ENCODE peak calls at places on chromosomes 3 and 15, in eight cellular contexts. One of them, this sample, is unnamed.

GRCh38 chr15:72936691-72937679 is 115.3 kb upstream of the NEO1 start:
- DNase-seq in thoracic aorta: no peak
- DNase-seq in IMR-90: no peak
- DNase-seq in naive thymus-derived CD8-positive, alpha-beta T cell: no peak
- DNase-seq in natural killer cell: no peak
- DNase-seq in non-pigmented ciliary epithelial cell: no peak
- DNase-seq in Ammon's horn: no peak
- DNase-seq in lower lobe of right lung: no peak
- DNase-seq in this sample: no peak

GRCh38 chr3:66253790-66254620 is 33.2 kb downstream of the SLC25A26 start:
- DNase-seq in naive thymus-derived CD8-positive, alpha-beta T cell: no peak
- DNase-seq in non-pigmented ciliary epithelial cell: peak; percentile 26
- DNase-seq in Ammon's horn: peak; percentile 35
- DNase-seq in lower lobe of right lung: no peak
- DNase-seq in thoracic aorta: no peak
- DNase-seq in natural killer cell: no peak
- DNase-seq in IMR-90: peak; percentile 67
- DNase-seq in this sample: no peak

GRCh38 chr15:48191574-48192225 is at the start of gene CTXN2:
- DNase-seq in Ammon's horn: peak; percentile 52
- DNase-seq in non-pigmented ciliary epithelial cell: no peak
- DNase-seq in natural killer cell: no peak
- DNase-seq in IMR-90: no peak
- DNase-seq in naive thymus-derived CD8-positive, alpha-beta T cell: no peak
- DNase-seq in lower lobe of right lung: no peak
- DNase-seq in thoracic aorta: no peak
- DNase-seq in this sample: no peak

GRCh38 chr15:99734575-99734974 is 1.3 kb upstream of the LYSMD4 start:
- DNase-seq in naive thymus-derived CD8-positive, alpha-beta T cell: no peak
- DNase-seq in lower lobe of right lung: no peak
- DNase-seq in natural killer cell: no peak
- DNase-seq in IMR-90: no peak
- DNase-seq in Ammon's horn: no peak
- DNase-seq in non-pigmented ciliary epithelial cell: no peak
- DNase-seq in thoracic aorta: no peak
- DNase-seq in this sample: no peak

GRCh38 chr3:52444860-52445793 is at the start of gene SEMA3G:
- DNase-seq in Ammon's horn: no peak
- DNase-seq in naive thymus-derived CD8-positive, alpha-beta T cell: peak; percentile 55
- DNase-seq in lower lobe of right lung: peak; percentile 91
- DNase-seq in natural killer cell: peak; percentile 61
- DNase-seq in IMR-90: peak; percentile 34
- DNase-seq in thoracic aorta: peak; percentile 44
- DNase-seq in non-pigmented ciliary epithelial cell: no peak
- DNase-seq in this sample: peak; percentile 81

GRCh38 chr3:170221924-170222646 is at the start of gene PRKCI:
- DNase-seq in lower lobe of right lung: peak; percentile 98
- DNase-seq in IMR-90: peak; percentile 96
- DNase-seq in natural killer cell: peak; percentile 65
- DNase-seq in non-pigmented ciliary epithelial cell: peak; percentile 87
- DNase-seq in Ammon's horn: peak; percentile 97
- DNase-seq in naive thymus-derived CD8-positive, alpha-beta T cell: peak; percentile 77
- DNase-seq in thoracic aorta: peak; percentile 88
- DNase-seq in this sample: peak; percentile 78

GRCh38 chr15:26628879-26629529 is 143.9 kb downstream of the GABRB3 start:
- DNase-seq in thoracic aorta: no peak
- DNase-seq in naive thymus-derived CD8-positive, alpha-beta T cell: no peak
- DNase-seq in natural killer cell: no peak
- DNase-seq in non-pigmented ciliary epithelial cell: no peak
- DNase-seq in lower lobe of right lung: peak; percentile 85
- DNase-seq in IMR-90: peak; percentile 2
- DNase-seq in Ammon's horn: peak; percentile 38
- DNase-seq in this sample: no peak

GRCh38 chr3:141308588-141309218 is 59.6 kb upstream of the ZBTB38 start:
- DNase-seq in natural killer cell: no peak
- DNase-seq in lower lobe of right lung: peak; percentile 69
- DNase-seq in thoracic aorta: peak; percentile 34
- DNase-seq in non-pigmented ciliary epithelial cell: no peak
- DNase-seq in Ammon's horn: peak; percentile 47
- DNase-seq in naive thymus-derived CD8-positive, alpha-beta T cell: no peak
- DNase-seq in IMR-90: peak; percentile 34
- DNase-seq in this sample: no peak

GRCh38 chr3:8518138-8518537 is 16.5 kb downstream of the LMCD1 start:
- DNase-seq in Ammon's horn: no peak
- DNase-seq in naive thymus-derived CD8-positive, alpha-beta T cell: no peak
- DNase-seq in non-pigmented ciliary epithelial cell: no peak
- DNase-seq in IMR-90: peak; percentile 82
- DNase-seq in natural killer cell: no peak
- DNase-seq in lower lobe of right lung: no peak
- DNase-seq in thoracic aorta: no peak
- DNase-seq in this sample: no peak

GRCh38 chr3:140794507-140794906 is 116.6 kb downstream of the TRIM42 start:
- DNase-seq in lower lobe of right lung: no peak
- DNase-seq in natural killer cell: no peak
- DNase-seq in thoracic aorta: no peak
- DNase-seq in IMR-90: no peak
- DNase-seq in naive thymus-derived CD8-positive, alpha-beta T cell: no peak
- DNase-seq in non-pigmented ciliary epithelial cell: no peak
- DNase-seq in Ammon's horn: no peak
- DNase-seq in this sample: no peak

GRCh38 chr3:118267588-118267987 is 767.1 kb downstream of the IGSF11 start:
- DNase-seq in naive thymus-derived CD8-positive, alpha-beta T cell: no peak
- DNase-seq in lower lobe of right lung: no peak
- DNase-seq in natural killer cell: no peak
- DNase-seq in IMR-90: no peak
- DNase-seq in Ammon's horn: no peak
- DNase-seq in non-pigmented ciliary epithelial cell: no peak
- DNase-seq in thoracic aorta: no peak
- DNase-seq in this sample: no peak

GRCh38 chr15:52527898-52528464 is 699 bp downstream of the MYO5A start:
- DNase-seq in Ammon's horn: peak; percentile 59
- DNase-seq in thoracic aorta: no peak
- DNase-seq in naive thymus-derived CD8-positive, alpha-beta T cell: peak; percentile 6
- DNase-seq in IMR-90: peak; percentile 33
- DNase-seq in natural killer cell: peak; percentile 25
- DNase-seq in non-pigmented ciliary epithelial cell: no peak
- DNase-seq in lower lobe of right lung: no peak
- DNase-seq in this sample: no peak

GRCh38 chr15:77550275-77551251 is 82.1 kb downstream of the LINGO1 start:
- DNase-seq in lower lobe of right lung: no peak
- DNase-seq in IMR-90: no peak
- DNase-seq in Ammon's horn: no peak
- DNase-seq in non-pigmented ciliary epithelial cell: no peak
- DNase-seq in thoracic aorta: no peak
- DNase-seq in naive thymus-derived CD8-positive, alpha-beta T cell: no peak
- DNase-seq in natural killer cell: no peak
- DNase-seq in this sample: no peak

GRCh38 chr3:98008751-98009373 is 26.3 kb downstream of the GABRR3 start:
- DNase-seq in lower lobe of right lung: no peak
- DNase-seq in non-pigmented ciliary epithelial cell: no peak
- DNase-seq in Ammon's horn: no peak
- DNase-seq in natural killer cell: no peak
- DNase-seq in naive thymus-derived CD8-positive, alpha-beta T cell: no peak
- DNase-seq in IMR-90: no peak
- DNase-seq in thoracic aorta: no peak
- DNase-seq in this sample: no peak

GRCh38 chr15:51908312-51908711 is 63.3 kb downstream of the LEO1 start:
- DNase-seq in IMR-90: peak; percentile 59
- DNase-seq in naive thymus-derived CD8-positive, alpha-beta T cell: no peak
- DNase-seq in lower lobe of right lung: no peak
- DNase-seq in non-pigmented ciliary epithelial cell: no peak
- DNase-seq in thoracic aorta: no peak
- DNase-seq in natural killer cell: no peak
- DNase-seq in Ammon's horn: no peak
- DNase-seq in this sample: no peak

GRCh38 chr3:134337511-134338200 is 36.6 kb downstream of the AMOTL2 start:
- DNase-seq in non-pigmented ciliary epithelial cell: no peak
- DNase-seq in thoracic aorta: no peak
- DNase-seq in natural killer cell: no peak
- DNase-seq in IMR-90: no peak
- DNase-seq in lower lobe of right lung: no peak
- DNase-seq in Ammon's horn: no peak
- DNase-seq in naive thymus-derived CD8-positive, alpha-beta T cell: no peak
- DNase-seq in this sample: no peak

GRCh38 chr3:87082806-87083440 is 92.0 kb upstream of the VGLL3 start:
- DNase-seq in lower lobe of right lung: no peak
- DNase-seq in thoracic aorta: no peak
- DNase-seq in IMR-90: peak; percentile 75
- DNase-seq in Ammon's horn: peak; percentile 79
- DNase-seq in non-pigmented ciliary epithelial cell: no peak
- DNase-seq in naive thymus-derived CD8-positive, alpha-beta T cell: no peak
- DNase-seq in natural killer cell: no peak
- DNase-seq in this sample: no peak

GRCh38 chr15:45642203-45642932 is 7.5 kb downstream of the SQOR start:
- DNase-seq in IMR-90: peak; percentile 89
- DNase-seq in naive thymus-derived CD8-positive, alpha-beta T cell: no peak
- DNase-seq in natural killer cell: no peak
- DNase-seq in Ammon's horn: no peak
- DNase-seq in lower lobe of right lung: no peak
- DNase-seq in thoracic aorta: no peak
- DNase-seq in non-pigmented ciliary epithelial cell: no peak
- DNase-seq in this sample: no peak

GRCh38 chr15:68924866-68925599 is 5.3 kb upstream of the SPESP1 start:
- DNase-seq in natural killer cell: peak; percentile 28
- DNase-seq in naive thymus-derived CD8-positive, alpha-beta T cell: peak; percentile 33
- DNase-seq in thoracic aorta: no peak
- DNase-seq in lower lobe of right lung: peak; percentile 67
- DNase-seq in IMR-90: peak; percentile 71
- DNase-seq in non-pigmented ciliary epithelial cell: peak; percentile 34
- DNase-seq in Ammon's horn: peak; percentile 87
- DNase-seq in this sample: peak; percentile 58

GRCh38 chr3:102092617-102093466 is 243.5 kb downstream of the NFKBIZ start:
- DNase-seq in non-pigmented ciliary epithelial cell: peak; percentile 80
- DNase-seq in naive thymus-derived CD8-positive, alpha-beta T cell: no peak
- DNase-seq in thoracic aorta: no peak
- DNase-seq in lower lobe of right lung: no peak
- DNase-seq in IMR-90: peak; percentile 67
- DNase-seq in natural killer cell: no peak
- DNase-seq in Ammon's horn: no peak
- DNase-seq in this sample: no peak

GRCh38 chr3:37054370-37054769 is 61.1 kb downstream of the MLH1 start:
- DNase-seq in lower lobe of right lung: no peak
- DNase-seq in non-pigmented ciliary epithelial cell: no peak
- DNase-seq in IMR-90: peak; percentile 46
- DNase-seq in natural killer cell: no peak
- DNase-seq in thoracic aorta: no peak
- DNase-seq in naive thymus-derived CD8-positive, alpha-beta T cell: no peak
- DNase-seq in Ammon's horn: no peak
- DNase-seq in this sample: peak; percentile 4

GRCh38 chr3:140050977-140051957 is 116.3 kb downstream of the CLSTN2 start:
- DNase-seq in IMR-90: no peak
- DNase-seq in naive thymus-derived CD8-positive, alpha-beta T cell: no peak
- DNase-seq in non-pigmented ciliary epithelial cell: no peak
- DNase-seq in natural killer cell: no peak
- DNase-seq in Ammon's horn: peak; percentile 82
- DNase-seq in lower lobe of right lung: no peak
- DNase-seq in thoracic aorta: no peak
- DNase-seq in this sample: no peak

GRCh38 chr3:189143321-189143720 is 28.4 kb upstream of the TPRG1 start:
- DNase-seq in Ammon's horn: no peak
- DNase-seq in non-pigmented ciliary epithelial cell: peak; percentile 10
- DNase-seq in thoracic aorta: no peak
- DNase-seq in IMR-90: peak; percentile 3
- DNase-seq in lower lobe of right lung: no peak
- DNase-seq in naive thymus-derived CD8-positive, alpha-beta T cell: no peak
- DNase-seq in natural killer cell: no peak
- DNase-seq in this sample: no peak

GRCh38 chr3:44277925-44278324 is 36.2 kb downstream of the TOPAZ1 start:
- DNase-seq in non-pigmented ciliary epithelial cell: no peak
- DNase-seq in lower lobe of right lung: no peak
- DNase-seq in Ammon's horn: no peak
- DNase-seq in thoracic aorta: no peak
- DNase-seq in IMR-90: no peak
- DNase-seq in naive thymus-derived CD8-positive, alpha-beta T cell: no peak
- DNase-seq in natural killer cell: no peak
- DNase-seq in this sample: no peak

GRCh38 chr3:9400626-9401025 is 3.2 kb downstream of the SETD5 start:
- DNase-seq in naive thymus-derived CD8-positive, alpha-beta T cell: no peak
- DNase-seq in thoracic aorta: no peak
- DNase-seq in non-pigmented ciliary epithelial cell: no peak
- DNase-seq in IMR-90: no peak
- DNase-seq in lower lobe of right lung: no peak
- DNase-seq in natural killer cell: no peak
- DNase-seq in Ammon's horn: no peak
- DNase-seq in this sample: no peak

GRCh38 chr15:62153228-62153627 is 11.9 kb downstream of the C2CD4B start:
- DNase-seq in Ammon's horn: no peak
- DNase-seq in lower lobe of right lung: no peak
- DNase-seq in naive thymus-derived CD8-positive, alpha-beta T cell: no peak
- DNase-seq in non-pigmented ciliary epithelial cell: no peak
- DNase-seq in IMR-90: no peak
- DNase-seq in natural killer cell: no peak
- DNase-seq in thoracic aorta: no peak
- DNase-seq in this sample: no peak

GRCh38 chr15:98439523-98439942 is 208.8 kb upstream of the IGF1R start:
- DNase-seq in thoracic aorta: no peak
- DNase-seq in lower lobe of right lung: no peak
- DNase-seq in natural killer cell: no peak
- DNase-seq in IMR-90: no peak
- DNase-seq in naive thymus-derived CD8-positive, alpha-beta T cell: no peak
- DNase-seq in non-pigmented ciliary epithelial cell: no peak
- DNase-seq in Ammon's horn: no peak
- DNase-seq in this sample: peak; percentile 2

GRCh38 chr3:153284282-153284938 is 122.4 kb downstream of the RAP2B start:
- DNase-seq in naive thymus-derived CD8-positive, alpha-beta T cell: no peak
- DNase-seq in thoracic aorta: peak; percentile 32
- DNase-seq in Ammon's horn: peak; percentile 85
- DNase-seq in lower lobe of right lung: peak; percentile 71
- DNase-seq in non-pigmented ciliary epithelial cell: peak; percentile 83
- DNase-seq in IMR-90: peak; percentile 96
- DNase-seq in natural killer cell: no peak
- DNase-seq in this sample: peak; percentile 30

GRCh38 chr3:13764161-13764560 is 115.7 kb downstream of the WNT7A start:
- DNase-seq in lower lobe of right lung: no peak
- DNase-seq in non-pigmented ciliary epithelial cell: no peak
- DNase-seq in naive thymus-derived CD8-positive, alpha-beta T cell: no peak
- DNase-seq in IMR-90: no peak
- DNase-seq in natural killer cell: no peak
- DNase-seq in thoracic aorta: no peak
- DNase-seq in Ammon's horn: no peak
- DNase-seq in this sample: no peak

GRCh38 chr15:62163847-62164499 is 1.1 kb downstream of the C2CD4B start:
- DNase-seq in non-pigmented ciliary epithelial cell: no peak
- DNase-seq in IMR-90: no peak
- DNase-seq in natural killer cell: no peak
- DNase-seq in thoracic aorta: no peak
- DNase-seq in naive thymus-derived CD8-positive, alpha-beta T cell: no peak
- DNase-seq in Ammon's horn: no peak
- DNase-seq in lower lobe of right lung: peak; percentile 40
- DNase-seq in this sample: no peak

GRCh38 chr3:76756578-76756977 is 283.3 kb upstream of the ROBO2 start:
- DNase-seq in non-pigmented ciliary epithelial cell: no peak
- DNase-seq in IMR-90: no peak
- DNase-seq in lower lobe of right lung: no peak
- DNase-seq in Ammon's horn: no peak
- DNase-seq in naive thymus-derived CD8-positive, alpha-beta T cell: no peak
- DNase-seq in natural killer cell: no peak
- DNase-seq in thoracic aorta: no peak
- DNase-seq in this sample: no peak

GRCh38 chr3:129052675-129053074 is 7.9 kb upstream of the GP9 start:
- DNase-seq in Ammon's horn: no peak
- DNase-seq in natural killer cell: no peak
- DNase-seq in naive thymus-derived CD8-positive, alpha-beta T cell: no peak
- DNase-seq in thoracic aorta: no peak
- DNase-seq in lower lobe of right lung: peak; percentile 59
- DNase-seq in non-pigmented ciliary epithelial cell: no peak
- DNase-seq in IMR-90: no peak
- DNase-seq in this sample: no peak

GRCh38 chr3:30347679-30348216 is 258.7 kb upstream of the TGFBR2 start:
- DNase-seq in IMR-90: peak; percentile 92
- DNase-seq in natural killer cell: no peak
- DNase-seq in lower lobe of right lung: no peak
- DNase-seq in non-pigmented ciliary epithelial cell: peak; percentile 83
- DNase-seq in thoracic aorta: no peak
- DNase-seq in naive thymus-derived CD8-positive, alpha-beta T cell: no peak
- DNase-seq in Ammon's horn: no peak
- DNase-seq in this sample: no peak

GRCh38 chr3:46838301-46838700 is 24.9 kb downstream of the MYL3 start:
- DNase-seq in natural killer cell: no peak
- DNase-seq in thoracic aorta: no peak
- DNase-seq in IMR-90: no peak
- DNase-seq in lower lobe of right lung: no peak
- DNase-seq in naive thymus-derived CD8-positive, alpha-beta T cell: no peak
- DNase-seq in Ammon's horn: no peak
- DNase-seq in non-pigmented ciliary epithelial cell: no peak
- DNase-seq in this sample: no peak